ENCODE peak calls at places on chromosomes 13 and 19, in seven cellular contexts. J is tibial nerve, V is PC-3, Z is HepG2, C is astrocyte of the cerebellum, I is bronchial epithelial cell, E is fibroblast of mammary gland. Y is an unnamed sample.

GRCh38 chr19:47352095-47352494 is 3.0 kb downstream of the DHX34 start:
- DNase-seq in J (no peak), I (no peak), Z (no peak), C (no peak), E (no peak), V (no peak), Y (no peak)

GRCh38 chr19:14979136-14979497 is 547 bp downstream of the SLC1A6 start:
- DNase-seq in J (no peak), E (no peak), C (no peak), Z (no peak), V (no peak), I (no peak), Y (no peak)

GRCh38 chr13:112931028-112931934 is 37.7 kb upstream of the MCF2L start:
- DNase-seq in Z (peak), J (no peak), C (no peak), I (peak), E (peak), V (peak), Y (peak)

GRCh38 chr13:43908156-43909126 is 28.7 kb downstream of the LACC1 start:
- DNase-seq in E (peak), J (no peak), V (peak), C (peak), Z (peak), I (peak), Y (peak)

GRCh38 chr13:44884076-44884729 is 105.1 kb downstream of the NUFIP1 start:
- DNase-seq in I (peak), E (peak), C (no peak), Z (no peak), V (peak), J (no peak), Y (peak)

GRCh38 chr19:49150106-49150943 is 4.9 kb downstream of the HRC start:
- DNase-seq in C (no peak), Z (peak), J (peak), V (peak), E (peak), I (peak), Y (peak)

GRCh38 chr13:31046711-31047279 is 114.3 kb downstream of the TEX26 start:
- DNase-seq in I (no peak), J (no peak), V (no peak), E (peak), C (no peak), Z (no peak), Y (peak)

GRCh38 chr13:110371550-110372465 is 64.7 kb downstream of the COL4A2 start:
- DNase-seq in C (no peak), V (no peak), I (no peak), Z (no peak), E (no peak), J (no peak), Y (peak)

GRCh38 chr19:51071006-51071405 is 6.1 kb upstream of the KLK13 start:
- DNase-seq in I (peak), C (no peak), E (no peak), J (no peak), V (peak), Z (no peak), Y (no peak)

GRCh38 chr19:13937479-13938360 is 497 bp downstream of the PODNL1 start:
- DNase-seq in Z (no peak), J (no peak), V (no peak), E (no peak), I (no peak), C (no peak), Y (no peak)

GRCh38 chr19:8663920-8664670 is 33.7 kb downstream of the NFILZ start:
- DNase-seq in C (no peak), Z (no peak), E (no peak), I (no peak), J (no peak), V (no peak), Y (no peak)

GRCh38 chr19:887599-887998 is 5.4 kb downstream of the MED16 start:
- DNase-seq in E (no peak), V (no peak), Z (no peak), I (no peak), C (no peak), J (no peak), Y (no peak)

GRCh38 chr19:49684251-49684982 is 5.0 kb upstream of the ADM5 start:
- DNase-seq in C (no peak), I (no peak), Z (no peak), J (no peak), V (peak), E (no peak), Y (no peak)

GRCh38 chr19:36441339-36441738 is 22.9 kb upstream of the ZFP82 start:
- DNase-seq in J (no peak), Z (no peak), I (no peak), V (no peak), E (no peak), C (no peak), Y (no peak)

GRCh38 chr19:1045247-1045603 is 5.3 kb downstream of the ABCA7 start:
- DNase-seq in J (no peak), E (peak), V (peak), Z (peak), I (peak), C (no peak), Y (no peak)

GRCh38 chr13:26476111-26476743 is 81.3 kb upstream of the WASF3 start:
- DNase-seq in E (peak), J (no peak), V (no peak), C (no peak), Z (peak), I (no peak), Y (peak)

GRCh38 chr19:14056069-14056666 is 5.7 kb downstream of the PALM3 start:
- DNase-seq in C (no peak), Z (no peak), I (no peak), E (no peak), J (no peak), V (no peak), Y (no peak)

GRCh38 chr13:23432589-23432988 is 913 bp downstream of the SACS start:
- DNase-seq in V (no peak), J (no peak), Z (no peak), I (no peak), C (no peak), E (no peak), Y (no peak)

GRCh38 chr13:76965759-76966421 is 17.6 kb downstream of the ACOD1 start:
- DNase-seq in Z (no peak), J (peak), V (peak), E (peak), I (peak), C (peak), Y (peak)
- H3K4me3 ChIP-seq in Z (no peak), J (peak), V (no peak), E (no peak), I (no peak), C (no peak), Y (no peak)

GRCh38 chr13:41053384-41053826 is 7.9 kb upstream of the WBP4 start:
- DNase-seq in J (no peak), V (peak), E (peak), I (peak), C (no peak), Z (no peak), Y (peak)
- H3K4me3 ChIP-seq in J (no peak), V (peak), E (no peak), I (no peak), C (no peak), Z (no peak), Y (peak)

DNA sequence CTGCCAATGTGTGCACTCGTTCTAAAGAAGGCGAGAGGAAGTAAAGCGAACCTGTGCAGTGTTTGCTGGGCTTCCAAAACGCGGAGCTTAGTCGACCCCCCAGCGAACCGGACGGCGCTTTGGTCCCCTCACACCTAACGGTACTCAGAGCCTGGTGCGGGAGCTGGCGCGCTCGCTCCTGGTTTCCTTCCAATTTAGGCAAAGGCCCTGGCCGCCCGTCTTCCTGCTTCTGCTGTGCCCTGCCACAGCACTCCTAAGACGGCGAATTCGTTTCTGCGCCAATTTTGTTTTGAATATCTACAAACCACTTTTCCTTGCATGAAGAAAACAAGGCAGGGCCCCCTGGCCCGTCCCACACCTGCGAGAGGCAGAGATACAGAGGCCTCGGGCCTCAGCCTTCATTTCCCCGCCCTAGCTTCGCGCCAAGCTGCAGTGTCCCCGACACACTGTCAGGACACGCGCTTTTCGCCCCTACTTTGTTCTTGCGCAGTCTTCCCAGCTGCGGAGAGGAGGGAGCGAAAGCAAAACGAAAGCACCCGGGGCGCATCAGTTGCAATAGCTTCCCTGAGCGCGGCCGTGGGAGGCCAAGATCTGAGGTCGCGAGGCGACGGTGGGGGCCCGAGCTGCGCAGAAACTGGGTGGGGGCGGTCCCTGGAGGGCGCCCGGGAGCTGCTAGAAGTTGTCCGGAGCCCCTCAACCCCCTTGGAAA is 111.9 kb downstream of the KCNRG start:
- DNase-seq in J (peak), I (no peak), C (no peak), E (peak), V (no peak), Z (no peak), Y (peak)
- H3K4me3 ChIP-seq in J (peak), I (no peak), C (peak), E (peak), V (no peak), Z (no peak), Y (peak)

GRCh38 chr13:96200810-96201209 is 110.9 kb downstream of the HS6ST3 start:
- DNase-seq in C (no peak), I (no peak), E (no peak), J (no peak), V (no peak), Z (no peak), Y (no peak)
- H3K4me3 ChIP-seq in C (no peak), I (no peak), E (no peak), J (no peak), V (no peak), Z (no peak), Y (no peak)

GRCh38 chr19:17448190-17448967 is at the start of gene TMEM221:
- DNase-seq in J (peak), E (no peak), Z (no peak), I (no peak), C (no peak), V (peak), Y (peak)
- H3K4me3 ChIP-seq in J (peak), E (peak), Z (peak), I (peak), C (peak), V (peak), Y (peak)

GRCh38 chr13:73245271-73245670 is 186.5 kb downstream of the KLF5 start:
- DNase-seq in E (no peak), Z (no peak), I (no peak), C (no peak), J (no peak), V (no peak), Y (no peak)

GRCh38 chr13:73250061-73250460 is 191.3 kb downstream of the KLF5 start:
- DNase-seq in C (no peak), E (no peak), V (no peak), I (no peak), J (no peak), Z (no peak), Y (no peak)

GRCh38 chr13:73251866-73252265 is 193.1 kb downstream of the KLF5 start:
- DNase-seq in I (no peak), Z (no peak), E (no peak), J (no peak), V (no peak), C (no peak), Y (no peak)

GRCh38 chr13:73248154-73248553 is 189.3 kb downstream of the KLF5 start:
- DNase-seq in E (no peak), Z (no peak), I (no peak), C (no peak), V (no peak), J (no peak), Y (no peak)

GRCh38 chr13:73248711-73249580 is 190.1 kb downstream of the KLF5 start:
- DNase-seq in C (no peak), Z (no peak), V (peak), E (no peak), J (no peak), I (peak), Y (peak)
- H3K4me3 ChIP-seq in C (no peak), Z (no peak), V (no peak), E (no peak), J (no peak), I (no peak), Y (no peak)